ENCODE peak calls at places on chromosomes 12 and 14, in five cellular contexts. C is hippocampal formation, V is Panc1, U is uterus, S is HL-60. B is an unnamed sample.

GRCh38 chr12:627863-628805 is 35.1 kb downstream of the NINJ2 start:
- DNase-seq in U (no peak), V (no peak), S (no peak), C (no peak), B (no peak)

GRCh38 chr12:92551853-92552397 is 150.9 kb upstream of the PLEKHG7 start:
- DNase-seq in S (no peak), V (no peak), U (no peak), C (no peak), B (no peak)

GRCh38 chr12:24931666-24932405 is 17.1 kb downstream of the BCAT1 start:
- DNase-seq in S (no peak), U (no peak), C (no peak), V (no peak), B (no peak)

GRCh38 chr12:69540606-69541386 is 44.5 kb upstream of the CCT2 start:
- DNase-seq in S (no peak), V (no peak), U (no peak), C (no peak), B (no peak)

GRCh38 chr12:77113971-77114370 is 48.6 kb upstream of the E2F7 start:
- DNase-seq in C (no peak), S (no peak), V (no peak), U (no peak), B (no peak)

GRCh38 chr14:67965684-67966083 is 146.1 kb downstream of the RAD51B start:
- DNase-seq in U (no peak), S (no peak), V (no peak), C (no peak), B (no peak)

GRCh38 chr14:54278665-54279295 is 118.0 kb upstream of the CDKN3 start:
- DNase-seq in C (no peak), S (no peak), U (no peak), V (no peak), B (no peak)

GRCh38 chr14:28767239-28767850 is 758 bp downstream of the FOXG1 start:
- DNase-seq in S (no peak), U (no peak), C (no peak), V (no peak), B (no peak)

GRCh38 chr12:40565029-40565633 is 127.1 kb upstream of the CNTN1 start:
- DNase-seq in V (no peak), C (no peak), U (no peak), S (no peak), B (no peak)

GRCh38 chr12:62726471-62726980 is 208.4 kb downstream of the PPM1H start:
- DNase-seq in S (no peak), U (no peak), C (no peak), V (no peak), B (no peak)

GRCh38 chr12:86414201-86414600 is 158.0 kb upstream of the MGAT4C start:
- DNase-seq in V (no peak), S (no peak), C (no peak), U (no peak), B (no peak)

GRCh38 chr12:49838973-49839633 is 3.8 kb downstream of the BCDIN3D start:
- DNase-seq in S (no peak), U (no peak), V (no peak), C (no peak), B (no peak)

GRCh38 chr12:93229494-93230310 is 148.0 kb upstream of the NUDT4 start:
- DNase-seq in C (no peak), U (no peak), S (no peak), V (peak), B (no peak)

GRCh38 chr14:43356984-43357545 is 1150.0 kb downstream of the FSCB start:
- DNase-seq in U (no peak), S (no peak), C (no peak), V (no peak), B (no peak)

GRCh38 chr12:47017901-47018479 is 61.4 kb upstream of the PCED1B start:
- DNase-seq in S (no peak), V (no peak), U (no peak), C (no peak), B (no peak)

GRCh38 chr12:109963743-109964429 is 32.3 kb downstream of the GIT2 start:
- DNase-seq in C (no peak), U (peak), S (no peak), V (no peak), B (no peak)

GRCh38 chr12:124480469-124481256 is 86.7 kb downstream of the NCOR2 start:
- DNase-seq in U (peak), C (no peak), S (no peak), V (no peak), B (no peak)

GRCh38 chr14:68949236-68949965 is 29.7 kb downstream of the ACTN1 start:
- DNase-seq in C (no peak), V (no peak), S (no peak), U (no peak), B (no peak)

GRCh38 chr12:9757433-9758025 is 3.2 kb downstream of the CD69 start:
- DNase-seq in S (no peak), V (no peak), U (no peak), C (no peak), B (no peak)

GRCh38 chr12:64627781-64628180 is 17.5 kb downstream of the RASSF3 start:
- DNase-seq in C (no peak), V (no peak), S (no peak), U (no peak), B (no peak)

GRCh38 chr14:35383569-35384385 is 20.8 kb downstream of the NFKBIA start:
- DNase-seq in S (no peak), U (no peak), C (no peak), V (no peak), B (no peak)

GRCh38 chr14:81400852-81401251 is 728 bp upstream of the STON2 start:
- DNase-seq in S (no peak), C (no peak), V (no peak), U (peak), B (no peak)

GRCh38 chr14:101426466-101426865 is 134.8 kb upstream of the DIO3 start:
- DNase-seq in V (no peak), C (no peak), S (no peak), U (no peak), B (no peak)

GRCh38 chr12:110079477-110080400 is 31.4 kb upstream of the C12orf76 start:
- DNase-seq in C (peak), S (peak), U (no peak), V (no peak), B (peak)

GRCh38 chr12:101823039-101823438 is 7.7 kb downstream of the GNPTAB start:
- DNase-seq in V (no peak), U (no peak), S (no peak), C (no peak), B (no peak)